ENCODE peak calls at places on chromosomes 5 and 9, in nine cellular contexts. One of them, this sample, is unnamed.

GRCh38 chr5:36870399-36871040 is 6.0 kb upstream of the NIPBL start:
- DNase-seq in astrocyte of the spinal cord: peak
- DNase-seq in lower lobe of right lung: no peak
- DNase-seq in A673: peak
- DNase-seq in colonic mucosa: no peak
- DNase-seq in cardiac fibroblast: peak
- DNase-seq in heart right ventricle: no peak
- DNase-seq in nephron progenitor cell: peak
- DNase-seq in choroid plexus epithelial cell: peak
- DNase-seq in this sample: peak

GRCh38 chr5:139739612-139739974 is 56.0 kb upstream of the PSD2 start:
- DNase-seq in choroid plexus epithelial cell: no peak
- DNase-seq in A673: no peak
- DNase-seq in colonic mucosa: no peak
- DNase-seq in heart right ventricle: no peak
- DNase-seq in cardiac fibroblast: no peak
- DNase-seq in astrocyte of the spinal cord: no peak
- DNase-seq in lower lobe of right lung: no peak
- DNase-seq in nephron progenitor cell: no peak
- DNase-seq in this sample: no peak

GRCh38 chr9:4994166-4994890 is 9.3 kb downstream of the JAK2 start:
- DNase-seq in colonic mucosa: no peak
- DNase-seq in A673: no peak
- DNase-seq in choroid plexus epithelial cell: no peak
- DNase-seq in cardiac fibroblast: no peak
- DNase-seq in heart right ventricle: no peak
- DNase-seq in astrocyte of the spinal cord: no peak
- DNase-seq in nephron progenitor cell: no peak
- DNase-seq in lower lobe of right lung: no peak
- DNase-seq in this sample: no peak

GRCh38 chr5:65032250-65032649 is 263.5 kb downstream of the CWC27 start:
- DNase-seq in choroid plexus epithelial cell: peak
- DNase-seq in heart right ventricle: no peak
- DNase-seq in nephron progenitor cell: no peak
- DNase-seq in lower lobe of right lung: no peak
- DNase-seq in cardiac fibroblast: peak
- DNase-seq in astrocyte of the spinal cord: peak
- DNase-seq in A673: no peak
- DNase-seq in colonic mucosa: no peak
- DNase-seq in this sample: peak

GRCh38 chr9:16082796-16083195 is 530.0 kb downstream of the CCDC171 start:
- DNase-seq in A673: no peak
- DNase-seq in colonic mucosa: no peak
- DNase-seq in cardiac fibroblast: no peak
- DNase-seq in nephron progenitor cell: no peak
- DNase-seq in choroid plexus epithelial cell: no peak
- DNase-seq in astrocyte of the spinal cord: no peak
- DNase-seq in heart right ventricle: no peak
- DNase-seq in lower lobe of right lung: no peak
- DNase-seq in this sample: no peak

GRCh38 chr5:142082182-142082781 is 26.3 kb upstream of the NDFIP1 start:
- DNase-seq in choroid plexus epithelial cell: no peak
- DNase-seq in nephron progenitor cell: no peak
- DNase-seq in lower lobe of right lung: no peak
- DNase-seq in colonic mucosa: no peak
- DNase-seq in astrocyte of the spinal cord: no peak
- DNase-seq in cardiac fibroblast: no peak
- DNase-seq in A673: no peak
- DNase-seq in heart right ventricle: no peak
- DNase-seq in this sample: no peak

GRCh38 chr5:33260098-33260497 is 180.7 kb upstream of the TARS1 start:
- DNase-seq in choroid plexus epithelial cell: no peak
- DNase-seq in lower lobe of right lung: no peak
- DNase-seq in cardiac fibroblast: no peak
- DNase-seq in astrocyte of the spinal cord: no peak
- DNase-seq in A673: peak
- DNase-seq in heart right ventricle: no peak
- DNase-seq in colonic mucosa: no peak
- DNase-seq in nephron progenitor cell: no peak
- DNase-seq in this sample: no peak

GRCh38 chr9:89177401-89178161 is 1.0 kb downstream of the SHC3 start:
- DNase-seq in A673: peak
- DNase-seq in choroid plexus epithelial cell: peak
- DNase-seq in nephron progenitor cell: peak
- DNase-seq in colonic mucosa: no peak
- DNase-seq in cardiac fibroblast: peak
- DNase-seq in astrocyte of the spinal cord: peak
- DNase-seq in heart right ventricle: no peak
- DNase-seq in lower lobe of right lung: no peak
- DNase-seq in this sample: no peak

GRCh38 chr9:61674882-61675281 is 485.0 kb downstream of the SPATA31A7 start:
- DNase-seq in A673: no peak
- DNase-seq in choroid plexus epithelial cell: no peak
- DNase-seq in lower lobe of right lung: no peak
- DNase-seq in astrocyte of the spinal cord: no peak
- DNase-seq in nephron progenitor cell: no peak
- DNase-seq in heart right ventricle: no peak
- DNase-seq in cardiac fibroblast: no peak
- DNase-seq in colonic mucosa: no peak
- DNase-seq in this sample: no peak

GRCh38 chr5:137619191-137619870 is 116.6 kb downstream of the KLHL3 start:
- DNase-seq in nephron progenitor cell: no peak
- DNase-seq in lower lobe of right lung: peak
- DNase-seq in choroid plexus epithelial cell: peak
- DNase-seq in astrocyte of the spinal cord: peak
- DNase-seq in heart right ventricle: peak
- DNase-seq in colonic mucosa: no peak
- DNase-seq in A673: peak
- DNase-seq in cardiac fibroblast: peak
- DNase-seq in this sample: peak

GRCh38 chr9:99150456-99151171 is 45.7 kb downstream of the TGFBR1 start:
- DNase-seq in choroid plexus epithelial cell: no peak
- DNase-seq in nephron progenitor cell: no peak
- DNase-seq in A673: no peak
- DNase-seq in astrocyte of the spinal cord: no peak
- DNase-seq in colonic mucosa: no peak
- DNase-seq in heart right ventricle: no peak
- DNase-seq in cardiac fibroblast: no peak
- DNase-seq in lower lobe of right lung: no peak
- DNase-seq in this sample: no peak

GRCh38 chr5:153797484-153797883 is 241.2 kb downstream of the FAM114A2 start:
- DNase-seq in choroid plexus epithelial cell: no peak
- DNase-seq in astrocyte of the spinal cord: no peak
- DNase-seq in heart right ventricle: no peak
- DNase-seq in cardiac fibroblast: no peak
- DNase-seq in nephron progenitor cell: no peak
- DNase-seq in lower lobe of right lung: no peak
- DNase-seq in A673: no peak
- DNase-seq in colonic mucosa: no peak
- DNase-seq in this sample: no peak

GRCh38 chr9:114604974-114605373 is 6.1 kb upstream of the TMEM268 start:
- DNase-seq in colonic mucosa: no peak
- DNase-seq in cardiac fibroblast: no peak
- DNase-seq in heart right ventricle: no peak
- DNase-seq in A673: no peak
- DNase-seq in astrocyte of the spinal cord: no peak
- DNase-seq in choroid plexus epithelial cell: no peak
- DNase-seq in nephron progenitor cell: no peak
- DNase-seq in lower lobe of right lung: no peak
- DNase-seq in this sample: no peak

DNA sequence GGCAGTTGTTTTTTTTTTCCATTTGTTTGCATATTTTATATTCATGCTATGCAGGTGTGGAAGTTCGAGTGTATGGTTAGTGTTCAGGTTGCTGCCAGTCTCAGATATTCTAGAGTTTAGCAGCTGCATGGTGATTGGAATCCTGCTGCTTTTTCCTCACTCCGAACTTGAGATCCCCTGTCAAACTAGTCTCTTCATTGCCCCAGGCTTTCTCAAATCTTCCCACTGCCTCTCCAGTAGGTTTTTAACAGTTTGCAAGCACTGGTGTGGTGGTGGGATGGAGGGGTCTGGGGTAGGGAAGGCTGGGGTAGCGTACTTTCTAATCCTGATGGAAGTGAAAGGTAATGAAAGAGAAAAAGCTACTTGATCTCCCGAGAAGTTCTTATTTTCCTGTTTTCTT is 112.9 kb downstream of the CHSY3 start:
- DNase-seq in lower lobe of right lung: no peak
- DNase-seq in heart right ventricle: no peak
- DNase-seq in cardiac fibroblast: no peak
- DNase-seq in nephron progenitor cell: no peak
- DNase-seq in A673: no peak
- DNase-seq in astrocyte of the spinal cord: no peak
- DNase-seq in choroid plexus epithelial cell: no peak
- DNase-seq in colonic mucosa: no peak
- DNase-seq in this sample: no peak
- TF ChIP-seq CTCF in lower lobe of right lung: no peak
- TF ChIP-seq CTCF in heart right ventricle: no peak
- TF ChIP-seq CTCF in cardiac fibroblast: no peak
- TF ChIP-seq CTCF in nephron progenitor cell: no peak
- TF ChIP-seq CTCF in A673: no peak
- TF ChIP-seq CTCF in astrocyte of the spinal cord: no peak
- TF ChIP-seq CTCF in choroid plexus epithelial cell: no peak
- TF ChIP-seq CTCF in colonic mucosa: no peak
- TF ChIP-seq CTCF in this sample: no peak

GRCh38 chr5:150154618-150155134 is 969 bp downstream of the PDGFRB start:
- DNase-seq in astrocyte of the spinal cord: no peak
- DNase-seq in cardiac fibroblast: no peak
- DNase-seq in heart right ventricle: no peak
- DNase-seq in A673: peak
- DNase-seq in lower lobe of right lung: no peak
- DNase-seq in colonic mucosa: no peak
- DNase-seq in choroid plexus epithelial cell: peak
- DNase-seq in nephron progenitor cell: no peak
- DNase-seq in this sample: no peak
- TF ChIP-seq CTCF in astrocyte of the spinal cord: peak
- TF ChIP-seq CTCF in cardiac fibroblast: no peak
- TF ChIP-seq CTCF in heart right ventricle: no peak
- TF ChIP-seq CTCF in A673: no peak
- TF ChIP-seq CTCF in lower lobe of right lung: no peak
- TF ChIP-seq CTCF in colonic mucosa: no peak
- TF ChIP-seq CTCF in choroid plexus epithelial cell: peak
- TF ChIP-seq CTCF in nephron progenitor cell: no peak
- TF ChIP-seq CTCF in this sample: no peak

GRCh38 chr5:127418378-127418777 is 99.1 kb upstream of the PRRC1 start:
- DNase-seq in nephron progenitor cell: no peak
- DNase-seq in A673: no peak
- DNase-seq in astrocyte of the spinal cord: no peak
- DNase-seq in choroid plexus epithelial cell: no peak
- DNase-seq in lower lobe of right lung: no peak
- DNase-seq in heart right ventricle: no peak
- DNase-seq in cardiac fibroblast: no peak
- DNase-seq in colonic mucosa: no peak
- DNase-seq in this sample: no peak

GRCh38 chr5:127419858-127420257 is 97.6 kb upstream of the PRRC1 start:
- DNase-seq in heart right ventricle: no peak
- DNase-seq in choroid plexus epithelial cell: no peak
- DNase-seq in nephron progenitor cell: no peak
- DNase-seq in astrocyte of the spinal cord: no peak
- DNase-seq in colonic mucosa: no peak
- DNase-seq in cardiac fibroblast: no peak
- DNase-seq in lower lobe of right lung: no peak
- DNase-seq in A673: no peak
- DNase-seq in this sample: no peak

GRCh38 chr5:127416896-127417295 is 100.5 kb upstream of the PRRC1 start:
- DNase-seq in cardiac fibroblast: no peak
- DNase-seq in choroid plexus epithelial cell: no peak
- DNase-seq in lower lobe of right lung: no peak
- DNase-seq in colonic mucosa: no peak
- DNase-seq in astrocyte of the spinal cord: no peak
- DNase-seq in nephron progenitor cell: no peak
- DNase-seq in heart right ventricle: no peak
- DNase-seq in A673: no peak
- DNase-seq in this sample: no peak

GRCh38 chr5:127417534-127417933 is 99.9 kb upstream of the PRRC1 start:
- DNase-seq in choroid plexus epithelial cell: no peak
- DNase-seq in A673: no peak
- DNase-seq in astrocyte of the spinal cord: no peak
- DNase-seq in lower lobe of right lung: no peak
- DNase-seq in heart right ventricle: no peak
- DNase-seq in cardiac fibroblast: no peak
- DNase-seq in colonic mucosa: no peak
- DNase-seq in nephron progenitor cell: no peak
- DNase-seq in this sample: no peak

DNA sequence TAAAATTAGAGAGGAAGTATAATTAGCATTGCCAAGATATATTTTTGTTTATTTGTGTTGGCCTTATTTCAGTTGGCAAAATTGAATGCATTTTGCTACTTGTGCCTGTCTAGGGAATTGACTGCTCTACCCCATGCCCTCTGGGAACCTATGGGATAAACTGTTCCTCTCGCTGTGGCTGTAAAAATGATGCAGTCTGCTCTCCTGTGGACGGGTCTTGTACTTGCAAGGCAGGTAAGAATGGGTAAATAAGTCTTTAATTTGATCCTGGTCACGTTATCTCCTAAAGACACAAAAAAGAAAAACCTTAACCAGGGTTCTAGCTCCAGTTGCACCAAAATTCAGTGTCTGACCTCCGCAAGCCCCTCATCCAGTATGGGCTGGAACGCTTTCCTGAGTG is 98.4 kb upstream of the PRRC1 start:
- DNase-seq in lower lobe of right lung: no peak
- DNase-seq in colonic mucosa: no peak
- DNase-seq in heart right ventricle: no peak
- DNase-seq in choroid plexus epithelial cell: no peak
- DNase-seq in nephron progenitor cell: no peak
- DNase-seq in astrocyte of the spinal cord: no peak
- DNase-seq in cardiac fibroblast: no peak
- DNase-seq in A673: no peak
- DNase-seq in this sample: no peak
- TF ChIP-seq CTCF in lower lobe of right lung: no peak
- TF ChIP-seq CTCF in colonic mucosa: no peak
- TF ChIP-seq CTCF in heart right ventricle: no peak
- TF ChIP-seq CTCF in choroid plexus epithelial cell: peak
- TF ChIP-seq CTCF in nephron progenitor cell: no peak
- TF ChIP-seq CTCF in astrocyte of the spinal cord: no peak
- TF ChIP-seq CTCF in cardiac fibroblast: no peak
- TF ChIP-seq CTCF in A673: no peak
- TF ChIP-seq CTCF in this sample: no peak

DNA sequence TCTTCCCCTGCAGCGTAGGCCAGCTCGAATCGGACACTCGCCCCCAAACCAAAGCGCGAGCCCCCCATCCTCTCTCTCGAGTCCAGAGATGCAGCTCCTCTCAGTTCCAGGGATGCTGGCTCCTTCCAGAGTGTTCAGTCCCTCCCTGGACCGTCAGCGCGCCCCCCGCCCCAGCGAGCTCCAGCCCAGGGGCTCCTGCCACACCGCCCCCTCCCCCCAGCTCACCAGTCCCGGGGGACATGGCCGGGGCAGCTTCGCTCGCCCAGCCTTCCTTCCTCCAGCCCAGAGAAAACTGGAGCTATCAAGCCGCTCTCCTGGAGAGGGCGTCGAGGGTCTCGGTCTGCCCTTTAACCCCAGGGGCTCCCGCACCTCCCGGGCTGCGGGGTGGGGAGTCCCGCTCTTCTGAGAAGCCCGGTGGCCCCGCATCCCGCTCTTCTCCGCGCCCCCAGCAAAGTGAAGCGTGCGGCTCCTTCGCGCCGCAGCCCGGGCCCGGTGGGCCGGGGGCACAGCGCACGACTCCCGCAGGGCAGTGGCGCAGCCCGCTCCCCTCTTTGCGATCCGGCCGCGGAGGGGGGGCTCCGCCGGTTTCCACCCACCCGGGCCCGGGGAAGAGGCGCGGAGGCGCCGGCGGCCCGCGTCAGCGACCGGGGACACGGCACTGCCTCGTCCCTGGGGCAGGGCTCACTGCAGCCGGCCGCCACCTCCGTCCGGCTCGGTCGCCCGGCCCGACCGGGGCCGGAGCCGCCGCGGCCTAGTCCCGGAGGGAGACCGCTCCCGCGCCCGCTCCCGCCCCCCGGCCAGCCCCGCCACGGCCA is 585 bp downstream of the MIER3 start:
- DNase-seq in heart right ventricle: peak
- DNase-seq in astrocyte of the spinal cord: peak
- DNase-seq in A673: peak
- DNase-seq in choroid plexus epithelial cell: peak
- DNase-seq in cardiac fibroblast: peak
- DNase-seq in nephron progenitor cell: peak
- DNase-seq in lower lobe of right lung: peak
- DNase-seq in colonic mucosa: peak
- DNase-seq in this sample: peak
- TF ChIP-seq CTCF in heart right ventricle: no peak
- TF ChIP-seq CTCF in astrocyte of the spinal cord: no peak
- TF ChIP-seq CTCF in A673: no peak
- TF ChIP-seq CTCF in choroid plexus epithelial cell: no peak
- TF ChIP-seq CTCF in cardiac fibroblast: no peak
- TF ChIP-seq CTCF in nephron progenitor cell: no peak
- TF ChIP-seq CTCF in lower lobe of right lung: no peak
- TF ChIP-seq CTCF in colonic mucosa: no peak
- TF ChIP-seq CTCF in this sample: no peak